ENCODE peak calls at places on chromosomes 16 and 17, in four cellular contexts. One of them, this sample, is unnamed.

GRCh38 chr17:12546983-12547382 is 118.7 kb upstream of the MYOCD start:
- DNase-seq in CD8-positive, alpha-beta T cell: no peak
- DNase-seq in psoas muscle: no peak
- DNase-seq in heart left ventricle: no peak
- DNase-seq in this sample: no peak

GRCh38 chr16:11161974-11162373 is 94.0 kb downstream of the SOCS1 start:
- DNase-seq in CD8-positive, alpha-beta T cell: no peak
- DNase-seq in psoas muscle: no peak
- DNase-seq in heart left ventricle: peak
- DNase-seq in this sample: no peak

GRCh38 chr17:9472094-9472493 is 103.5 kb downstream of the STX8 start:
- DNase-seq in CD8-positive, alpha-beta T cell: no peak
- DNase-seq in heart left ventricle: no peak
- DNase-seq in psoas muscle: no peak
- DNase-seq in this sample: no peak

GRCh38 chr17:41678411-41678906 is 10.2 kb upstream of the EIF1 start:
- DNase-seq in psoas muscle: no peak
- DNase-seq in CD8-positive, alpha-beta T cell: no peak
- DNase-seq in heart left ventricle: no peak
- DNase-seq in this sample: no peak

GRCh38 chr16:1984347-1985225 is 593 bp downstream of the GFER start:
- DNase-seq in heart left ventricle: no peak
- DNase-seq in CD8-positive, alpha-beta T cell: no peak
- DNase-seq in psoas muscle: peak
- DNase-seq in this sample: peak

GRCh38 chr17:44636562-44636961 is 19.7 kb upstream of the MEIOC start:
- DNase-seq in heart left ventricle: no peak
- DNase-seq in psoas muscle: no peak
- DNase-seq in CD8-positive, alpha-beta T cell: no peak
- DNase-seq in this sample: no peak

GRCh38 chr16:11674818-11675560 is 6.7 kb downstream of the SNN start:
- DNase-seq in CD8-positive, alpha-beta T cell: no peak
- DNase-seq in heart left ventricle: no peak
- DNase-seq in psoas muscle: no peak
- DNase-seq in this sample: no peak

GRCh38 chr16:70579648-70580630 is 56.3 kb downstream of the SF3B3 start:
- DNase-seq in heart left ventricle: peak
- DNase-seq in CD8-positive, alpha-beta T cell: no peak
- DNase-seq in psoas muscle: peak
- DNase-seq in this sample: peak

GRCh38 chr16:30659507-30660423 is 1.5 kb downstream of the FBRS start:
- DNase-seq in heart left ventricle: peak
- DNase-seq in psoas muscle: no peak
- DNase-seq in CD8-positive, alpha-beta T cell: peak
- DNase-seq in this sample: peak

GRCh38 chr16:24013733-24014645 is 178.2 kb downstream of the PRKCB start:
- DNase-seq in CD8-positive, alpha-beta T cell: peak
- DNase-seq in heart left ventricle: no peak
- DNase-seq in psoas muscle: no peak
- DNase-seq in this sample: peak

GRCh38 chr17:75430159-75430748 is 24.8 kb upstream of the GRB2 start:
- DNase-seq in CD8-positive, alpha-beta T cell: no peak
- DNase-seq in psoas muscle: no peak
- DNase-seq in heart left ventricle: no peak
- DNase-seq in this sample: peak

GRCh38 chr17:65370669-65371126 is 190.8 kb downstream of the AXIN2 start:
- DNase-seq in psoas muscle: no peak
- DNase-seq in CD8-positive, alpha-beta T cell: no peak
- DNase-seq in heart left ventricle: no peak
- DNase-seq in this sample: peak

GRCh38 chr17:7263071-7263800 is 958 bp upstream of the CLDN7 start:
- DNase-seq in psoas muscle: peak
- DNase-seq in heart left ventricle: no peak
- DNase-seq in CD8-positive, alpha-beta T cell: peak
- DNase-seq in this sample: peak

GRCh38 chr16:85029413-85029794 is 1.8 kb downstream of the KIAA0513 start:
- DNase-seq in CD8-positive, alpha-beta T cell: peak
- DNase-seq in heart left ventricle: no peak
- DNase-seq in psoas muscle: no peak
- DNase-seq in this sample: peak

GRCh38 chr17:72259977-72260376 is 139.2 kb downstream of the SOX9 start:
- DNase-seq in psoas muscle: no peak
- DNase-seq in heart left ventricle: no peak
- DNase-seq in CD8-positive, alpha-beta T cell: no peak
- DNase-seq in this sample: peak

GRCh38 chr17:78278139-78278741 is 46.8 kb downstream of the TMEM235 start:
- DNase-seq in CD8-positive, alpha-beta T cell: no peak
- DNase-seq in psoas muscle: peak
- DNase-seq in heart left ventricle: no peak
- DNase-seq in this sample: peak

GRCh38 chr16:46591257-46591656 is 29.9 kb downstream of the SHCBP1 start:
- DNase-seq in psoas muscle: no peak
- DNase-seq in CD8-positive, alpha-beta T cell: no peak
- DNase-seq in heart left ventricle: no peak
- DNase-seq in this sample: no peak

GRCh38 chr17:77681820-77682219 is 276.7 kb upstream of the TNRC6C start:
- DNase-seq in heart left ventricle: peak
- DNase-seq in psoas muscle: peak
- DNase-seq in CD8-positive, alpha-beta T cell: no peak
- DNase-seq in this sample: peak

GRCh38 chr16:84218961-84219360 is 20.9 kb downstream of the KCNG4 start:
- DNase-seq in heart left ventricle: no peak
- DNase-seq in psoas muscle: no peak
- DNase-seq in CD8-positive, alpha-beta T cell: no peak
- DNase-seq in this sample: no peak

GRCh38 chr17:52923658-52924057 is 765.1 kb upstream of the CA10 start:
- DNase-seq in psoas muscle: no peak
- DNase-seq in CD8-positive, alpha-beta T cell: no peak
- DNase-seq in heart left ventricle: no peak
- DNase-seq in this sample: no peak

GRCh38 chr17:45009676-45010467 is 41.6 kb downstream of the DCAKD start:
- DNase-seq in CD8-positive, alpha-beta T cell: no peak
- DNase-seq in psoas muscle: no peak
- DNase-seq in heart left ventricle: no peak
- DNase-seq in this sample: no peak

GRCh38 chr17:37280841-37281240 is 94.9 kb upstream of the C17orf78 start:
- DNase-seq in psoas muscle: no peak
- DNase-seq in CD8-positive, alpha-beta T cell: no peak
- DNase-seq in heart left ventricle: no peak
- DNase-seq in this sample: no peak

GRCh38 chr17:78965369-78965982 is 14.2 kb downstream of the LGALS3BP start:
- DNase-seq in psoas muscle: no peak
- DNase-seq in CD8-positive, alpha-beta T cell: no peak
- DNase-seq in heart left ventricle: no peak
- DNase-seq in this sample: no peak

GRCh38 chr17:1505586-1505985 is 10.8 kb downstream of the INPP5K start:
- DNase-seq in heart left ventricle: no peak
- DNase-seq in CD8-positive, alpha-beta T cell: no peak
- DNase-seq in psoas muscle: no peak
- DNase-seq in this sample: no peak

GRCh38 chr17:81909966-81910839 is 996 bp downstream of the PCYT2 start:
- DNase-seq in heart left ventricle: no peak
- DNase-seq in CD8-positive, alpha-beta T cell: no peak
- DNase-seq in psoas muscle: no peak
- DNase-seq in this sample: peak

GRCh38 chr17:80649672-80650338 is 105.2 kb downstream of the RPTOR start:
- DNase-seq in psoas muscle: peak
- DNase-seq in heart left ventricle: peak
- DNase-seq in CD8-positive, alpha-beta T cell: peak
- DNase-seq in this sample: no peak
- TF ChIP-seq CTCF in psoas muscle: peak
- TF ChIP-seq CTCF in heart left ventricle: peak
- TF ChIP-seq CTCF in CD8-positive, alpha-beta T cell: peak
- TF ChIP-seq CTCF in this sample: no peak

GRCh38 chr16:87143661-87144121 is 173.5 kb downstream of the C16orf95 start:
- DNase-seq in psoas muscle: no peak
- DNase-seq in heart left ventricle: no peak
- DNase-seq in CD8-positive, alpha-beta T cell: no peak
- DNase-seq in this sample: no peak

GRCh38 chr16:87144232-87144631 is 173.0 kb downstream of the C16orf95 start:
- DNase-seq in CD8-positive, alpha-beta T cell: no peak
- DNase-seq in psoas muscle: no peak
- DNase-seq in heart left ventricle: no peak
- DNase-seq in this sample: no peak

GRCh38 chr16:87138868-87139267 is 178.3 kb downstream of the C16orf95 start:
- DNase-seq in heart left ventricle: no peak
- DNase-seq in CD8-positive, alpha-beta T cell: no peak
- DNase-seq in psoas muscle: no peak
- DNase-seq in this sample: no peak

GRCh38 chr16:87138316-87138715 is 178.9 kb downstream of the C16orf95 start:
- DNase-seq in psoas muscle: no peak
- DNase-seq in heart left ventricle: no peak
- DNase-seq in CD8-positive, alpha-beta T cell: no peak
- DNase-seq in this sample: no peak

GRCh38 chr16:87140211-87141200 is 176.7 kb downstream of the C16orf95 start:
- DNase-seq in psoas muscle: no peak
- DNase-seq in heart left ventricle: no peak
- DNase-seq in CD8-positive, alpha-beta T cell: no peak
- DNase-seq in this sample: no peak
- H3K27ac ChIP-seq in psoas muscle: no peak
- H3K27ac ChIP-seq in heart left ventricle: no peak
- H3K27ac ChIP-seq in CD8-positive, alpha-beta T cell: no peak
- H3K27ac ChIP-seq in this sample: no peak

GRCh38 chr17:54172654-54173316 is 350.1 kb downstream of the KIF2B start:
- DNase-seq in heart left ventricle: no peak
- DNase-seq in psoas muscle: no peak
- DNase-seq in CD8-positive, alpha-beta T cell: no peak
- DNase-seq in this sample: no peak
- TF ChIP-seq CTCF in heart left ventricle: no peak
- TF ChIP-seq CTCF in psoas muscle: peak
- TF ChIP-seq CTCF in CD8-positive, alpha-beta T cell: no peak
- TF ChIP-seq CTCF in this sample: no peak

GRCh38 chr16:9047689-9048301 is 43.6 kb upstream of the HAPSTR1 start:
- DNase-seq in heart left ventricle: peak
- DNase-seq in CD8-positive, alpha-beta T cell: no peak
- DNase-seq in psoas muscle: peak
- DNase-seq in this sample: peak

GRCh38 chr16:9046667-9047055 is 44.8 kb upstream of the HAPSTR1 start:
- DNase-seq in CD8-positive, alpha-beta T cell: no peak
- DNase-seq in psoas muscle: no peak
- DNase-seq in heart left ventricle: no peak
- DNase-seq in this sample: no peak

GRCh38 chr16:9050102-9050830 is 41.2 kb upstream of the HAPSTR1 start:
- DNase-seq in heart left ventricle: no peak
- DNase-seq in CD8-positive, alpha-beta T cell: no peak
- DNase-seq in psoas muscle: no peak
- DNase-seq in this sample: no peak

GRCh38 chr16:9048302-9048700 is 43.1 kb upstream of the HAPSTR1 start:
- DNase-seq in heart left ventricle: no peak
- DNase-seq in psoas muscle: no peak
- DNase-seq in CD8-positive, alpha-beta T cell: no peak
- DNase-seq in this sample: no peak

DNA sequence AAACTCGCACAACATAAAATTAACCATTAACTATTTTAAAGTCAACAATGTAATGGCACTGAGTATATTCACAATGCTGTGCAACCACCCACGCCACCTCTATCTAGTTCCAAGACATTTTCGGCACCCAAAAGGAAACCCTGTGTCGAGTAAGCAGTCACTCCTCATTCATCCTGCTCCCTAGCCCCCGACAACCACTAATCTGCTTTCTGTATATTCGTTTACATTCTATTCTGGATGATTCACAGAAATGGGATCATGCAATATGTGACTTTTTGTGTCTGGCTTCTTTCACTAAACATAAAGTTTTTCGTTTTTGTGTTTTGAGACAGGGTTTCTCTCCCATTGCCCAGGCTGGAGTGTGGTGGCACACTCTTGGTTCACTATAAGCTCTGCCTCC is 42.2 kb upstream of the HAPSTR1 start:
- DNase-seq in CD8-positive, alpha-beta T cell: no peak
- DNase-seq in psoas muscle: no peak
- DNase-seq in heart left ventricle: no peak
- DNase-seq in this sample: no peak
- H3K27ac ChIP-seq in CD8-positive, alpha-beta T cell: no peak
- H3K27ac ChIP-seq in psoas muscle: no peak
- H3K27ac ChIP-seq in heart left ventricle: no peak
- H3K27ac ChIP-seq in this sample: no peak

DNA sequence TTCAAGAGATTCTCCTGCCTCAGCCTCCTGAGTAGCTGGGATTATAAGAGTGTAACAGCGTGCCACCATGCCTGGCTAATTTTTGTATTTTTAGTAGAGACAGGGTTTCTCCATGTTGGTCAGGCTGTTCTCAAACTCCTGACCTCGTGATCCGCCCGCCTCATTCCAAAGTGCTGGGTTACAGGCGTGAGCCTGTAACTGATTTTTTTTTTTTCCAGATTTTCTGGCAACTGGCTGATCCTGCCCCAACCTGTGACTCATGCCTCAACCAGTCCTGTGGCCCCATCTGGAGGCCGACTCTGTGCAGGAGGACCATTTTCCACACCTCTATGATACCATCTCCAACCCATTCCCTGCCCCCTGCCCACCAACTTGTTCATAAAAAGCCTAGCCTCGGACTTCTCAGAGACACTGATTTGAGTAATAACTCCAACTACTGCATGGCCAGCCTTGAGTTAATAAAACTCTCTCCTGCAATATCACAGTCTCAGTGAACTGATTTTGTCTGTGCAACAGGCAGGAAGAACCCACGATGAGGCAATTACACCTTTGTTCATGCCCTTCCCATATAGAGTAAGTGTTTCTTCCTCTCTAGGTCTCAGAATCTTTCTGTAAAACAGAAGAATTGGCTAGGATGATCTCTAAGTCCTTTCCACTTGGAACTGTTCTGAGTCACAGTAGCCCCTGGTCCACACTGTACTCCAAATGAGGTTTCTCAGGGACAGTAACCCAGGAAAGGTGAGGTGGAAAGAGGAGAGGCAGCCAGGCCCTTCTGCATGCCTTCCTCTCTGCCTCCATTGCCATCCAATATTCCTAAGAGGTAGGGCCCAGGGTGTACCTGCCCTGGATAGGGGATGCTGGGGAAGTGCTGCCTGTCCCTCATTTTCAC is 8.8 kb upstream of the CNOT1 start:
- DNase-seq in psoas muscle: peak
- DNase-seq in CD8-positive, alpha-beta T cell: no peak
- DNase-seq in heart left ventricle: peak
- DNase-seq in this sample: peak
- TF ChIP-seq CTCF in psoas muscle: no peak
- TF ChIP-seq CTCF in CD8-positive, alpha-beta T cell: no peak
- TF ChIP-seq CTCF in heart left ventricle: peak
- TF ChIP-seq CTCF in this sample: no peak

DNA sequence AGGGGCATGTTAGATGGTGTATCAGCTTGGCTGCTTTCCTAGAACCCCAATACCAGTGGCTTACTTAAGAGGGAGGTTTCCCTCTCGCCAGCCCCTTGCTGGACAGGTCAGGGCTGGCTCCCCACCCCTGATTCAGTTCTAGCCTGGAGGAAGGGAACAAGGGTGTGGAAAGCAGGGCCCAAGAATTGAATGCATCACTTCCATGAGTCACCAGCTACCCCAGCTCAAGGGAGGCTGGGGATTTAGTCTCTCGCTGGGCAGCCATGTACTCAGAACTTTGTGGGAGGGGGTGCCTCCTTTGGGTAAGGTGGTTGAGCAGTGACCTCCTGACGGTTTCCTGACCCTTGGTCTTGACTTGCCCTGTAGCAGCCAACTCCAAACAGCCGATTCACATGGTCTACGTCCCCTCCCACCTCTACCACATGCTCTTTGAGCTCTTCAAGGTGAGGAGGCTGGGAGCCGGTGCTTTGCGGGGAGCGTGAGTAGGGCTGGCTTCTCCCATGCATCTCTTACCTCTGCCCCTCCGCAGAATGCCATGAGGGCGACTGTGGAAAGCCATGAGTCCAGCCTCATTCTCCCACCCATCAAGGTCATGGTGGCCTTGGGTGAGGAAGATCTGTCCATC is 12.8 kb downstream of the PDK2 start:
- DNase-seq in heart left ventricle: no peak
- DNase-seq in psoas muscle: no peak
- DNase-seq in CD8-positive, alpha-beta T cell: no peak
- DNase-seq in this sample: no peak
- H3K27ac ChIP-seq in heart left ventricle: peak
- H3K27ac ChIP-seq in psoas muscle: peak
- H3K27ac ChIP-seq in CD8-positive, alpha-beta T cell: no peak
- H3K27ac ChIP-seq in this sample: no peak